ENCODE peak calls at places on chromosomes 7 and 10, in nine cellular contexts. M, H, W, C, Z, B, V, N and P are unnamed samples.

GRCh38 chr7:97959046-97959445 is 30.9 kb downstream of the OCM2 start:
- DNase-seq in M (no peak), H (no peak), W (no peak), C (no peak), Z (no peak), B (no peak), V (no peak), N (no peak), P (no peak)

GRCh38 chr7:158192956-158193355 is 394.7 kb downstream of the PTPRN2 start:
- DNase-seq in M (no peak), H (no peak), W (no peak), C (peak), Z (no peak), B (no peak), V (no peak), N (no peak), P (no peak)

GRCh38 chr10:46251857-46252847 is 34.6 kb upstream of the ANTXRL start:
- DNase-seq in M (no peak), H (no peak), W (no peak), C (no peak), Z (no peak), B (no peak), V (peak), N (peak), P (no peak)

GRCh38 chr7:135650831-135651573 is 11.3 kb upstream of the STMP1 start:
- DNase-seq in M (no peak), H (no peak), W (peak), C (no peak), Z (no peak), B (no peak), V (no peak), N (no peak), P (no peak)

GRCh38 chr10:16916496-16916895 is 99.3 kb upstream of the RSU1 start:
- DNase-seq in M (no peak), H (no peak), W (no peak), C (no peak), Z (no peak), B (no peak), V (no peak), N (no peak), P (no peak)

GRCh38 chr10:69494626-69495558 is 43.6 kb downstream of the TSPAN15 start:
- DNase-seq in M (peak), H (no peak), W (no peak), C (no peak), Z (no peak), B (no peak), V (no peak), N (no peak), P (no peak)

GRCh38 chr10:128540806-128541739 is 414.9 kb upstream of the MKI67 start:
- DNase-seq in M (peak), H (no peak), W (no peak), C (no peak), Z (no peak), B (no peak), V (no peak), N (no peak), P (no peak)

GRCh38 chr7:23004247-23004520 is 9.7 kb downstream of the HYCC1 start:
- DNase-seq in M (no peak), H (no peak), W (no peak), C (no peak), Z (no peak), B (no peak), V (no peak), N (no peak), P (no peak)

GRCh38 chr7:129698516-129699418 is 87.2 kb downstream of the NRF1 start:
- DNase-seq in M (no peak), H (no peak), W (no peak), C (no peak), Z (no peak), B (no peak), V (no peak), N (no peak), P (no peak)

GRCh38 chr10:72759584-72759983 is 67.6 kb downstream of the MCU start:
- DNase-seq in M (no peak), H (no peak), W (no peak), C (no peak), Z (no peak), B (no peak), V (no peak), N (no peak), P (no peak)

GRCh38 chr10:36141786-36142560 is 499.9 kb upstream of the FZD8 start:
- DNase-seq in M (no peak), H (no peak), W (no peak), C (no peak), Z (no peak), B (no peak), V (no peak), N (no peak), P (no peak)

GRCh38 chr10:74706966-74707365 is 119.4 kb upstream of the KAT6B start:
- DNase-seq in M (no peak), H (no peak), W (no peak), C (no peak), Z (no peak), B (no peak), V (no peak), N (no peak), P (no peak)

GRCh38 chr10:7170626-7171322 is 240.1 kb downstream of the SFMBT2 start:
- DNase-seq in M (no peak), H (no peak), W (no peak), C (no peak), Z (no peak), B (no peak), V (no peak), N (no peak), P (no peak)

GRCh38 chr7:131106681-131107342 is 220.9 kb upstream of the MKLN1 start:
- DNase-seq in M (no peak), H (no peak), W (no peak), C (peak), Z (no peak), B (peak), V (no peak), N (no peak), P (peak)

GRCh38 chr10:118522791-118523498 is 72.5 kb downstream of the PRLHR start:
- DNase-seq in M (no peak), H (no peak), W (no peak), C (no peak), Z (no peak), B (no peak), V (no peak), N (no peak), P (no peak)

GRCh38 chr10:103186128-103186527 is 6.9 kb downstream of the NT5C2 start:
- DNase-seq in M (no peak), H (no peak), W (no peak), C (no peak), Z (no peak), B (no peak), V (no peak), N (no peak), P (no peak)

GRCh38 chr7:78968951-78969350 is 484.5 kb downstream of the MAGI2 start:
- DNase-seq in M (no peak), H (no peak), W (no peak), C (no peak), Z (no peak), B (no peak), V (no peak), N (no peak), P (no peak)

GRCh38 chr10:74118794-74119193 is 31.8 kb downstream of the AP3M1 start:
- DNase-seq in M (no peak), H (no peak), W (no peak), C (no peak), Z (no peak), B (no peak), V (no peak), N (no peak), P (no peak)

GRCh38 chr10:102429468-102429867 is 2.9 kb downstream of the CUEDC2 start:
- DNase-seq in M (no peak), H (no peak), W (no peak), C (no peak), Z (no peak), B (no peak), V (no peak), N (no peak), P (no peak)

GRCh38 chr7:150406565-150407421 is 27.7 kb downstream of the ZNF775 start:
- DNase-seq in M (no peak), H (no peak), W (no peak), C (no peak), Z (peak), B (no peak), V (no peak), N (no peak), P (peak)

GRCh38 chr7:100673942-100674431 is 447 bp downstream of the GNB2 start:
- DNase-seq in M (no peak), H (no peak), W (no peak), C (peak), Z (no peak), B (no peak), V (no peak), N (no peak), P (peak)

GRCh38 chr7:31724696-31725095 is 37.7 kb downstream of the PPP1R17 start:
- DNase-seq in M (no peak), H (no peak), W (no peak), C (no peak), Z (no peak), B (no peak), V (no peak), N (no peak), P (no peak)

DNA sequence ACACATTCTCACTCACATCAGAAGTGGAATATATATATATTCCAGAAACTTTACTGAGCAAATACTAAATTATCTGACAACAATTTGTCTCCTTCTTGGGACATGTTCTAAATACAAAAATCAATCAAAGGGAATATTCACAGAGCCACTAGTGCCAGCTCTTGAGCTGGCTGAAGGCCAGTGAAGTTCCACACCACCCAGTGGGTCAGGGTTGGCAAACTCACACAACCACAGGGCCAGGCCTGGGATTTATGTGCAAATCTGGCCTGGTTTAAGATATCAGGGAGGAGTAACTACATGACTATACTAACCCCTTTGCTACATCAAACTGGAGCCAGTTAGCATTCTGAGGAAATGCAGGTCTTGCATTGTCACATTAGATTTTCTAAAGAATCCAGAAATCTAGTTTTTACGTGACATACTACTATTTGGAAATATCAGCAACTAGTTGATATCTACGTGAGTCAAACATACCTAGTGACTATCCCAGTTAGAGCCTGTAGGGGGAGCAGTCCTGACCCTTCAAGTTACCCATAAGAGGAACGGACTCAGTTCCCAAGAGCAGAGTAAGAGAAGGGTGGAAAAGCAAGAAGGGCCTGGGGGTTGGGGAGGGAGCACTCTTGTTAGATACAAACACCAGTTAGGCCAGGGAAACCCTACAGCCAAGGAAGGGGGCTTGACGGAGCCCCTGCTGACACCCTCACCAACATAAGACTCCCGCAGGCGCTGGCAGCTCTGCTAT is 600.4 kb downstream of the KCNMA1 start:
- DNase-seq in M (peak), H (no peak), W (no peak), C (peak), Z (peak), B (no peak), V (no peak), N (peak), P (peak)
- TF ChIP-seq CTCF in M (peak), H (peak), W (peak), C (peak), Z (peak), B (peak), V (peak), N (peak), P (peak)

GRCh38 chr7:41384418-41384817 is 318.5 kb downstream of the INHBA start:
- DNase-seq in M (no peak), H (no peak), W (no peak), C (no peak), Z (no peak), B (no peak), V (no peak), N (no peak), P (no peak)
- TF ChIP-seq CTCF in M (no peak), H (no peak), W (no peak), C (no peak), Z (no peak), B (no peak), V (no peak), N (no peak), P (no peak)

GRCh38 chr7:46131916-46132795 is 211.1 kb upstream of the IGFBP3 start:
- DNase-seq in M (no peak), H (no peak), W (no peak), C (no peak), Z (no peak), B (no peak), V (no peak), N (no peak), P (peak)
- TF ChIP-seq CTCF in M (peak), H (no peak), W (peak), C (no peak), Z (no peak), B (no peak), V (no peak), N (peak), P (no peak)

DNA sequence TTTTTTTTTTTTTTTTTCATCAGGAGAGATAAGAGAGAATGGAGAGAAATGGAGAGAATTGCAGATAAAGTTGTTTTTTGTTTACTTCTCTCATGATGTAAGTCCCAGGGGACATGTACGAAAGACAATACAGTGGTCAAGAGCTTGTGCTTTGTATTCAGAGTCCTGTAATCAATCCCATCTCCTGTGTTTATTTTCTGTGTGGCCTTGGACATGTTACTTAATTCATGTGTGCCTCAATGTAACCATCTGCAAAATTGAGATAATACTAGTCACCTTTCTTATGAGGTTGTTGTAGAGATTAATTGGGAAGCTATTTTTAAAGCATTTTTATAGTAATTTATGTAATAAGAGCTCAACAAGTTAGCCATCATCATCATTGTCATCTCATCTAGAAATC is 117.5 kb downstream of the CDK14 start:
- DNase-seq in M (no peak), H (no peak), W (no peak), C (no peak), Z (no peak), B (no peak), V (no peak), N (no peak), P (no peak)
- TF ChIP-seq CTCF in M (no peak), H (no peak), W (no peak), C (no peak), Z (no peak), B (no peak), V (no peak), N (no peak), P (no peak)

DNA sequence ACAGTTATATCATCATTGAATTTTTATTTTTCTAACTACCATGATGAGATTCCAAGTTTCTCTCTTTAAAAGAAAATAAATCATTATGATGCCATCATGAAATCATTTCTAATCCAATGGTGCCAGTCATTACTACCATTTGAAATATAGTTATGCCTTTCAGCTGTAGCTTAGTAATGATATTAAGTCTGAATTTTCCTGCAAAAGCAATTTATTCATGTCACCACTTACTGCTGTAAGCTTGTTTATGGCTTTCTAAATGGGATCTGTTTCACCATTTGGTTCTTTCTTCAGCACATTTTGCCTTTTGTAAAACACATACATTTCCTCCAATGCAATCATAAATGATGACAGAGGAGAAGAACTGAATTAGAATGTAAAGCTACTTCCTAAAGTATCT is 130.5 kb downstream of the SEM1 start:
- DNase-seq in M (no peak), H (no peak), W (no peak), C (no peak), Z (no peak), B (no peak), V (no peak), N (no peak), P (no peak)
- TF ChIP-seq CTCF in M (no peak), H (no peak), W (no peak), C (no peak), Z (no peak), B (no peak), V (no peak), N (no peak), P (no peak)

DNA sequence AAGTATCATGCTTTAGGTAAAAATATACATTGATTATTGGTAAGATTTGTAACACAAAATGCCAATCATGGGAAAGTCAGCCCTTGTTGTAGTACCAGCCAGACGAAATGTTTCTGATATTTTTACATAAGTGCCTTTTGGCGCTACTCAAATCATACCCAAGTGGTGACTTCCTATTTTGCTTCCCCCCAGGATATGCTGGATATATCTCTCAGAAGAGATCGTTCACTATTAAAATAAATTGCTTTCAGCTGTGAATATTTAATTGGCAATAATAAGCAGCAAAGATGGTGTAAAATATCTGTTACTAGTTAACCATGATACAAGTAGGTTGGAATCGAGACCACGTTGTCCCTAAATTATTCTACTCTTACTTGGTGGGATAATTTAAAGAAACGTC is 909.2 kb upstream of the LRRN3 start:
- DNase-seq in M (no peak), H (no peak), W (no peak), C (no peak), Z (no peak), B (no peak), V (no peak), N (no peak), P (no peak)
- TF ChIP-seq CTCF in M (no peak), H (no peak), W (no peak), C (no peak), Z (no peak), B (no peak), V (no peak), N (no peak), P (no peak)

DNA sequence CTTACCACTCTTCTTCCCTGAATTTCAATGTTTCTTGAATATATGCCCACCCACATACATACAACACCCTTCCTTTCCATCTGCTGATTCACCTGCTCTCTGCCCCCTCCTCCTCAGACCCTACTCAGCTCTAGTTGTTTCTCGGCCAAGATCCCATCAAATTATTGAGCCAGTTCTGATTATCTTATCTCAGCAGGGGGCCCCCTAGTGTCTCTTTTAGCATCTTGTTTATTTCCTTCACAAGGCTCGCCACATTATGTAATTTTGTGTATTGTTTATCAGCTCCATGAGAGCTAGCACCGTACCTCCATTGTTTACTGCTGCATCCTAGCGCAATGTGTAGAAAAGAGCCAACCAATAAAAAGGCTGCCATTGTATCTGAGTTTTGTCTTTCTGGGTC is 71.9 kb downstream of the FAM13C start:
- DNase-seq in M (no peak), H (no peak), W (no peak), C (no peak), Z (no peak), B (no peak), V (no peak), N (no peak), P (peak)
- TF ChIP-seq CTCF in M (no peak), H (no peak), W (no peak), C (no peak), Z (no peak), B (no peak), V (no peak), N (no peak), P (peak)

DNA sequence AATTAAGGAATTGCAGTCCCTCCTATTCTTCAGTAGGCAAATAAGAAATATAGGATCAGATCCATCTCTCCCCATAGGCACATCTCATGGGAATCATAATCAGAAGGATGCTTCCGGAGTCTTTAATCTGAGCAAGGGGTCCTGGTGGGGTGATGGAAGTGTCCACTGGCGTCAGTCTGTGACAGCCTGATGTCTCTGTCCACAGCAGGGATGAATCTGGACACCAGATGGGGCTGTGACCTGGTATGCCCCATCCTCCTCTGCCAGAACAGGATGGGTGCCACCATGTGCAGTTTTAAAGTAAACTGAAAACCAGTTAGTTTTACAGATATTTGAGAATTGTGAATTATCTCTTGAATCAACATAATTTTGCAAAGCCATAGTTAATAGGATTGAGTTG is 148.7 kb downstream of the C1GALT1 start:
- DNase-seq in M (no peak), H (no peak), W (no peak), C (no peak), Z (no peak), B (no peak), V (no peak), N (no peak), P (peak)
- TF ChIP-seq CTCF in M (no peak), H (no peak), W (no peak), C (peak), Z (no peak), B (no peak), V (no peak), N (peak), P (no peak)

GRCh38 chr10:133257489-133258065 is 19.1 kb downstream of the ADAM8 start:
- DNase-seq in M (no peak), H (no peak), W (no peak), C (peak), Z (peak), B (no peak), V (no peak), N (no peak), P (no peak)
- TF ChIP-seq CTCF in M (peak), H (no peak), W (peak), C (peak), Z (peak), B (peak), V (peak), N (peak), P (peak)